ENCODE peak calls at places on chromosomes 3 and 15, in five cellular contexts. One of them, this sample, is unnamed.
A peak's percentile ranks its signal among the peaks of the same experiment; 100 is the strongest.

GRCh38 chr3:102037209-102037608 is 187.9 kb downstream of the NFKBIZ start:
- DNase-seq in heart left ventricle: no peak
- DNase-seq in lower leg skin: no peak
- DNase-seq in fibroblast of the aortic adventitia: peak; percentile 54
- DNase-seq in stomach: no peak
- DNase-seq in this sample: no peak

GRCh38 chr15:66703540-66703941 is 1.5 kb downstream of the SMAD6 start:
- DNase-seq in heart left ventricle: peak; percentile 76
- DNase-seq in stomach: peak; percentile 52
- DNase-seq in fibroblast of the aortic adventitia: no peak
- DNase-seq in lower leg skin: no peak
- DNase-seq in this sample: no peak

GRCh38 chr3:87206070-87206469 is 21.0 kb upstream of the CHMP2B start:
- DNase-seq in stomach: no peak
- DNase-seq in heart left ventricle: no peak
- DNase-seq in lower leg skin: no peak
- DNase-seq in fibroblast of the aortic adventitia: peak; percentile 85
- DNase-seq in this sample: no peak

GRCh38 chr3:157572559-157573270 is 69.5 kb upstream of the VEPH1 start:
- DNase-seq in heart left ventricle: no peak
- DNase-seq in stomach: no peak
- DNase-seq in fibroblast of the aortic adventitia: peak; percentile 71
- DNase-seq in lower leg skin: no peak
- DNase-seq in this sample: no peak

GRCh38 chr3:44842376-44842775 is 19.3 kb upstream of the TMEM42 start:
- DNase-seq in heart left ventricle: no peak
- DNase-seq in fibroblast of the aortic adventitia: peak; percentile 25
- DNase-seq in stomach: no peak
- DNase-seq in lower leg skin: no peak
- DNase-seq in this sample: no peak

GRCh38 chr3:128080323-128080898 is 28.2 kb downstream of the SEC61A1 start:
- DNase-seq in heart left ventricle: no peak
- DNase-seq in stomach: no peak
- DNase-seq in lower leg skin: no peak
- DNase-seq in fibroblast of the aortic adventitia: peak; percentile 82
- DNase-seq in this sample: no peak

GRCh38 chr3:187896664-187897063 is 151.4 kb upstream of the BCL6 start:
- DNase-seq in heart left ventricle: peak; percentile 74
- DNase-seq in fibroblast of the aortic adventitia: no peak
- DNase-seq in stomach: no peak
- DNase-seq in lower leg skin: no peak
- DNase-seq in this sample: no peak

GRCh38 chr3:73389104-73389809 is 235.5 kb downstream of the PDZRN3 start:
- DNase-seq in lower leg skin: no peak
- DNase-seq in heart left ventricle: no peak
- DNase-seq in stomach: no peak
- DNase-seq in fibroblast of the aortic adventitia: peak; percentile 47
- DNase-seq in this sample: no peak

GRCh38 chr15:101712078-101712477 is 12.2 kb downstream of the TARS3 start:
- DNase-seq in fibroblast of the aortic adventitia: no peak
- DNase-seq in heart left ventricle: no peak
- DNase-seq in stomach: no peak
- DNase-seq in lower leg skin: no peak
- DNase-seq in this sample: no peak

GRCh38 chr15:76163429-76164020 is 103.7 kb downstream of the TMEM266 start:
- DNase-seq in stomach: peak; percentile 38
- DNase-seq in lower leg skin: peak; percentile 94
- DNase-seq in fibroblast of the aortic adventitia: peak; percentile 85
- DNase-seq in heart left ventricle: peak; percentile 85
- DNase-seq in this sample: no peak

GRCh38 chr15:71131601-71132357 is 16.5 kb downstream of the THSD4 start:
- DNase-seq in stomach: no peak
- DNase-seq in heart left ventricle: no peak
- DNase-seq in fibroblast of the aortic adventitia: peak; percentile 47
- DNase-seq in lower leg skin: no peak
- DNase-seq in this sample: no peak

GRCh38 chr3:89525597-89525996 is 418.2 kb downstream of the EPHA3 start:
- DNase-seq in heart left ventricle: no peak
- DNase-seq in lower leg skin: no peak
- DNase-seq in stomach: no peak
- DNase-seq in fibroblast of the aortic adventitia: no peak
- DNase-seq in this sample: no peak

GRCh38 chr15:100525894-100526512 is 2.7 kb downstream of the CERS3 start:
- DNase-seq in lower leg skin: peak; percentile 91
- DNase-seq in stomach: peak; percentile 60
- DNase-seq in fibroblast of the aortic adventitia: peak; percentile 44
- DNase-seq in heart left ventricle: no peak
- DNase-seq in this sample: no peak

GRCh38 chr3:71380096-71380495 is 203.4 kb downstream of the FOXP1 start:
- DNase-seq in lower leg skin: no peak
- DNase-seq in heart left ventricle: no peak
- DNase-seq in fibroblast of the aortic adventitia: peak; percentile 26
- DNase-seq in stomach: no peak
- DNase-seq in this sample: no peak

GRCh38 chr3:59052803-59053411 is 3.1 kb upstream of the CFAP20DC start:
- DNase-seq in heart left ventricle: no peak
- DNase-seq in fibroblast of the aortic adventitia: peak; percentile 68
- DNase-seq in lower leg skin: no peak
- DNase-seq in stomach: no peak
- DNase-seq in this sample: no peak

GRCh38 chr3:31772155-31772761 is 208.8 kb downstream of the OSBPL10 start:
- DNase-seq in stomach: no peak
- DNase-seq in lower leg skin: no peak
- DNase-seq in fibroblast of the aortic adventitia: no peak
- DNase-seq in heart left ventricle: no peak
- DNase-seq in this sample: no peak

GRCh38 chr3:170523248-170523647 is 62.6 kb downstream of the SLC7A14 start:
- DNase-seq in heart left ventricle: no peak
- DNase-seq in stomach: no peak
- DNase-seq in lower leg skin: no peak
- DNase-seq in fibroblast of the aortic adventitia: peak; percentile 43
- DNase-seq in this sample: no peak

GRCh38 chr3:156668073-156668763 is 6.2 kb upstream of the TIPARP start:
- DNase-seq in lower leg skin: no peak
- DNase-seq in fibroblast of the aortic adventitia: peak; percentile 56
- DNase-seq in stomach: peak; percentile 40
- DNase-seq in heart left ventricle: no peak
- DNase-seq in this sample: no peak

GRCh38 chr3:8278448-8278847 is 223.2 kb upstream of the LMCD1 start:
- DNase-seq in fibroblast of the aortic adventitia: no peak
- DNase-seq in lower leg skin: no peak
- DNase-seq in heart left ventricle: no peak
- DNase-seq in stomach: no peak
- DNase-seq in this sample: no peak

GRCh38 chr15:68583321-68583720 is 4.5 kb downstream of the CORO2B start:
- DNase-seq in fibroblast of the aortic adventitia: no peak
- DNase-seq in stomach: no peak
- DNase-seq in lower leg skin: no peak
- DNase-seq in heart left ventricle: no peak
- DNase-seq in this sample: no peak

GRCh38 chr3:84318273-84318809 is 640.4 kb upstream of the CADM2 start:
- DNase-seq in lower leg skin: no peak
- DNase-seq in fibroblast of the aortic adventitia: no peak
- DNase-seq in stomach: no peak
- DNase-seq in heart left ventricle: no peak
- DNase-seq in this sample: no peak

GRCh38 chr3:197154-197855 is 742 bp downstream of the CHL1 start:
- DNase-seq in heart left ventricle: peak; percentile 56
- DNase-seq in fibroblast of the aortic adventitia: no peak
- DNase-seq in lower leg skin: peak; percentile 84
- DNase-seq in stomach: no peak
- DNase-seq in this sample: peak; percentile 84

GRCh38 chr3:42706721-42707619 is 4.4 kb upstream of the HHATL start:
- DNase-seq in stomach: no peak
- DNase-seq in heart left ventricle: no peak
- DNase-seq in fibroblast of the aortic adventitia: no peak
- DNase-seq in lower leg skin: peak; percentile 81
- DNase-seq in this sample: peak; percentile 68

GRCh38 chr3:42707620-42708355 is 5.2 kb upstream of the HHATL start:
- DNase-seq in lower leg skin: no peak
- DNase-seq in heart left ventricle: no peak
- DNase-seq in stomach: no peak
- DNase-seq in fibroblast of the aortic adventitia: no peak
- DNase-seq in this sample: peak; percentile 70

GRCh38 chr3:42705039-42705767 is 2.6 kb upstream of the HHATL start:
- DNase-seq in stomach: peak; percentile 10
- DNase-seq in lower leg skin: peak; percentile 69
- DNase-seq in heart left ventricle: no peak
- DNase-seq in fibroblast of the aortic adventitia: no peak
- DNase-seq in this sample: peak; percentile 77

GRCh38 chr3:42704136-42704841 is 1.7 kb upstream of the HHATL start:
- DNase-seq in heart left ventricle: no peak
- DNase-seq in fibroblast of the aortic adventitia: no peak
- DNase-seq in stomach: no peak
- DNase-seq in lower leg skin: peak; percentile 75
- DNase-seq in this sample: peak; percentile 81

DNA sequence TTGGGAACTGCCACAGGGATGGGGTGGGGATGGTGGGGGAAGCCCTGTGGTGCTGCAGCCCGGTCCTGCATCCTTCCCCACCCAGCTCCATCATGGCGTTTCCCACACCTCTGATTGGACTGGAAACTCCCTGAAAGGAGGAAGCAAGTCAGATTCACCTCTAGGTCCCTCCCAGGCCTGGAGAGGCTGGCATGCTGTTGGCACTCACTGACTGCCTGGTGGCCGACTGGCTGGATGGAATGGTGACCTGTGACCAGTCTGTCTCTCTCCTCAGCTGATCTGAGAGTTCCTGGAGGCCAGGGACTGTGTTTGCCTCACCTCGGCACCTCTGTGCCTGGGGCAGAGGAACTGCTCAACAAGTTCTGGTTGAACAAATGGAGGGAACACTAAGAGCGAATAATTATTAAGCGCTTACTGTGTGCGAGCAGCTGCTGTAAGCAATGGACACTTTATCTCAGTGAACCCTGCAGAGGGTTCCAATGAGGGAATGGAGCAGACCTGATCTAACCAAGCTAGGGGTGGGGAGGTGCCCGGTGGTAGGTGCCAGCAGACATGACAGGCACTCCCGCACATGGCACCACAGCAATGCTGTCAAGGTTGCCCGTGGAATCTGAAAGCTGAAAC is 3.5 kb upstream of the HHATL start:
- DNase-seq in heart left ventricle: no peak
- DNase-seq in lower leg skin: peak; percentile 74
- DNase-seq in fibroblast of the aortic adventitia: no peak
- DNase-seq in stomach: no peak
- DNase-seq in this sample: peak; percentile 70
- TF ChIP-seq CTCF in heart left ventricle: no peak
- TF ChIP-seq CTCF in lower leg skin: no peak
- TF ChIP-seq CTCF in fibroblast of the aortic adventitia: no peak
- TF ChIP-seq CTCF in stomach: no peak
- TF ChIP-seq CTCF in this sample: no peak

DNA sequence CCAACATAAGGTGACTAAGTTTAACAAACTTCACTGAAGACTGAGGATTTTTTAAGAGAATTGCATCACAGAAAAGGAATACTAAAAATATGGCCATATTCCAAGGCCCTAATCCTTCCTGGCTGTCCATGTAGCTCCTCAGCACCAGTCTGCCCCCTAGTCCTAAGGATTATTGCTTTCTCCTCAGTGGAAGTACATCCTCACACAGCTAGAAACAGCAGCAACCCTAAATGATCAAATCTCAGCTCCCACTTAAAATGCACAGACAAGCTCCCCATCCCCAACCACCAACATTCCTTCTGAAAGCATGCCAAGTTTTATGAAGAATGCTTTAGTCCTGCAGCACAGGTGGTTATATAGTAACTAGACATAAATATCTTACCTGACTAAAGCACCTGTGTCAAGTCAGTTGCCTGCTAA is 14.7 kb downstream of the ST3GAL6 start:
- DNase-seq in stomach: no peak
- DNase-seq in fibroblast of the aortic adventitia: peak; percentile 92
- DNase-seq in lower leg skin: no peak
- DNase-seq in heart left ventricle: no peak
- DNase-seq in this sample: no peak
- TF ChIP-seq CTCF in stomach: no peak
- TF ChIP-seq CTCF in fibroblast of the aortic adventitia: peak; percentile 45
- TF ChIP-seq CTCF in lower leg skin: no peak
- TF ChIP-seq CTCF in heart left ventricle: no peak
- TF ChIP-seq CTCF in this sample: no peak

GRCh38 chr3:82496890-82497560 is 735.6 kb upstream of the GBE1 start:
- DNase-seq in stomach: no peak
- DNase-seq in fibroblast of the aortic adventitia: no peak
- DNase-seq in lower leg skin: no peak
- DNase-seq in heart left ventricle: no peak
- DNase-seq in this sample: no peak
- TF ChIP-seq CTCF in stomach: no peak
- TF ChIP-seq CTCF in fibroblast of the aortic adventitia: no peak
- TF ChIP-seq CTCF in lower leg skin: no peak
- TF ChIP-seq CTCF in heart left ventricle: no peak
- TF ChIP-seq CTCF in this sample: peak; percentile 51

DNA sequence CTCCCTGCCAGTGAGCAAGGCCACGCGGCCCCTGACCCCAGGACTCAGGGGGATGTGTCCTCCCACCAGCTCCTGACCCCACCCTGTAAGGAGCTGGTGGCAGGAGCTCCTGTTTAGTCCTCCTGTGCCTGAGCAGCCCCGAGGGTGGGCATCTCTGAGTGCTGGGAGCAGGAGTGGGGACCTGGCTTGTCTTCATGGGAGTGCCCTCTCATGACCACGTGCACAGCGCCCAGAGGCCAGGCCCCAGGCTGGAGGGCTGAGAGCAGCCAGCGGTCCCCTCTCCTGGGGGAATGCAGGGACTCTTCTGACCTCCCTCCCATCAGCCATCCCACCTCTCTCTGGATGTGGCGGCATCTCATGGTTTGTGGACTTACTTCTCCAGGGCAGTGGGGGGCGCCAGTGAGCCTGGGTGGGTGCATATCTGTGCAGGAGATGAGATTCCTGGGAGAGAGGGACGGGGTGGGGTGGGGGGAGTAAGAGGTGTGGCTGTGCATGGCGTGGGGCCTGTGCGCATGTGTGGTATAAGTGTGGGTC is 205.6 kb downstream of the TBC1D2B start:
- DNase-seq in lower leg skin: no peak
- DNase-seq in heart left ventricle: peak; percentile 57
- DNase-seq in fibroblast of the aortic adventitia: no peak
- DNase-seq in stomach: no peak
- DNase-seq in this sample: no peak
- TF ChIP-seq CTCF in lower leg skin: no peak
- TF ChIP-seq CTCF in heart left ventricle: no peak
- TF ChIP-seq CTCF in fibroblast of the aortic adventitia: no peak
- TF ChIP-seq CTCF in stomach: no peak
- TF ChIP-seq CTCF in this sample: peak; percentile 28

This sample was measured in osteocyte.